ENCODE peak calls at places on chromosomes 3 and 15, in ten cellular contexts. One of them, this sample, is unnamed.

GRCh38 chr3:23480324-23480704 is 277.2 kb downstream of the UBE2E2 start:
- DNase-seq in fibroblast of pulmonary artery: no peak
- DNase-seq in uterus: no peak
- DNase-seq in A549: no peak
- DNase-seq in kidney: peak; percentile 62
- DNase-seq in IMR-90: no peak
- DNase-seq in HCT116: no peak
- DNase-seq in body of pancreas: no peak
- DNase-seq in left ventricle myocardium inferior: no peak
- DNase-seq in heart left ventricle: no peak
- DNase-seq in this sample: no peak

GRCh38 chr3:27279153-27279552 is 90.0 kb downstream of the NEK10 start:
- DNase-seq in uterus: no peak
- DNase-seq in body of pancreas: peak; percentile 15
- DNase-seq in heart left ventricle: no peak
- DNase-seq in IMR-90: no peak
- DNase-seq in fibroblast of pulmonary artery: peak; percentile 34
- DNase-seq in left ventricle myocardium inferior: no peak
- DNase-seq in kidney: no peak
- DNase-seq in A549: peak; percentile 19
- DNase-seq in HCT116: no peak
- DNase-seq in this sample: no peak

GRCh38 chr3:73351423-73352071 is 273.2 kb downstream of the PDZRN3 start:
- DNase-seq in IMR-90: no peak
- DNase-seq in body of pancreas: no peak
- DNase-seq in kidney: no peak
- DNase-seq in left ventricle myocardium inferior: peak; percentile 52
- DNase-seq in fibroblast of pulmonary artery: no peak
- DNase-seq in A549: no peak
- DNase-seq in HCT116: no peak
- DNase-seq in uterus: peak; percentile 45
- DNase-seq in heart left ventricle: peak; percentile 69
- DNase-seq in this sample: no peak

GRCh38 chr3:41274944-41275668 is 75.8 kb downstream of the CTNNB1 start:
- DNase-seq in A549: peak; percentile 76
- DNase-seq in heart left ventricle: no peak
- DNase-seq in uterus: no peak
- DNase-seq in HCT116: no peak
- DNase-seq in body of pancreas: no peak
- DNase-seq in IMR-90: peak; percentile 76
- DNase-seq in kidney: no peak
- DNase-seq in fibroblast of pulmonary artery: peak; percentile 46
- DNase-seq in left ventricle myocardium inferior: no peak
- DNase-seq in this sample: peak; percentile 74

GRCh38 chr15:97930230-97930629 is 30.3 kb upstream of the ARRDC4 start:
- DNase-seq in uterus: no peak
- DNase-seq in heart left ventricle: no peak
- DNase-seq in IMR-90: no peak
- DNase-seq in kidney: no peak
- DNase-seq in fibroblast of pulmonary artery: no peak
- DNase-seq in A549: no peak
- DNase-seq in body of pancreas: no peak
- DNase-seq in left ventricle myocardium inferior: no peak
- DNase-seq in HCT116: no peak
- DNase-seq in this sample: no peak

GRCh38 chr3:37861540-37862051 is at the start of gene CTDSPL:
- DNase-seq in HCT116: no peak
- DNase-seq in IMR-90: peak; percentile 44
- DNase-seq in left ventricle myocardium inferior: peak; percentile 56
- DNase-seq in body of pancreas: peak; percentile 35
- DNase-seq in heart left ventricle: peak; percentile 60
- DNase-seq in fibroblast of pulmonary artery: peak; percentile 50
- DNase-seq in uterus: peak; percentile 59
- DNase-seq in A549: peak; percentile 31
- DNase-seq in kidney: peak; percentile 87
- DNase-seq in this sample: no peak

GRCh38 chr15:68958597-68958996 is 28.3 kb downstream of the SPESP1 start:
- DNase-seq in kidney: no peak
- DNase-seq in left ventricle myocardium inferior: no peak
- DNase-seq in HCT116: no peak
- DNase-seq in heart left ventricle: no peak
- DNase-seq in uterus: no peak
- DNase-seq in A549: no peak
- DNase-seq in fibroblast of pulmonary artery: no peak
- DNase-seq in body of pancreas: no peak
- DNase-seq in IMR-90: no peak
- DNase-seq in this sample: no peak

GRCh38 chr3:39388741-39389248 is 5.6 kb downstream of the SLC25A38 start:
- DNase-seq in IMR-90: no peak
- DNase-seq in body of pancreas: no peak
- DNase-seq in HCT116: no peak
- DNase-seq in heart left ventricle: no peak
- DNase-seq in fibroblast of pulmonary artery: no peak
- DNase-seq in A549: no peak
- DNase-seq in uterus: no peak
- DNase-seq in left ventricle myocardium inferior: no peak
- DNase-seq in kidney: no peak
- DNase-seq in this sample: no peak

GRCh38 chr15:52094811-52095584 is 17.6 kb downstream of the BCL2L10 start:
- DNase-seq in fibroblast of pulmonary artery: no peak
- DNase-seq in uterus: peak; percentile 50
- DNase-seq in heart left ventricle: no peak
- DNase-seq in kidney: no peak
- DNase-seq in left ventricle myocardium inferior: no peak
- DNase-seq in HCT116: no peak
- DNase-seq in body of pancreas: no peak
- DNase-seq in A549: no peak
- DNase-seq in IMR-90: no peak
- DNase-seq in this sample: no peak

GRCh38 chr3:60594025-60594424 is 657.2 kb downstream of the FHIT start:
- DNase-seq in left ventricle myocardium inferior: peak; percentile 68
- DNase-seq in fibroblast of pulmonary artery: peak; percentile 53
- DNase-seq in IMR-90: peak; percentile 45
- DNase-seq in HCT116: no peak
- DNase-seq in heart left ventricle: peak; percentile 71
- DNase-seq in kidney: peak; percentile 72
- DNase-seq in A549: no peak
- DNase-seq in uterus: peak; percentile 67
- DNase-seq in body of pancreas: peak; percentile 72
- DNase-seq in this sample: peak; percentile 91

GRCh38 chr3:107993771-107994170 is 97.1 kb downstream of the CD47 start:
- DNase-seq in uterus: no peak
- DNase-seq in HCT116: no peak
- DNase-seq in left ventricle myocardium inferior: no peak
- DNase-seq in fibroblast of pulmonary artery: peak; percentile 62
- DNase-seq in body of pancreas: no peak
- DNase-seq in A549: no peak
- DNase-seq in kidney: no peak
- DNase-seq in heart left ventricle: no peak
- DNase-seq in IMR-90: peak; percentile 22
- DNase-seq in this sample: no peak

GRCh38 chr3:123384256-123384655 is 64.6 kb downstream of the ADCY5 start:
- DNase-seq in HCT116: no peak
- DNase-seq in left ventricle myocardium inferior: no peak
- DNase-seq in A549: no peak
- DNase-seq in fibroblast of pulmonary artery: no peak
- DNase-seq in heart left ventricle: no peak
- DNase-seq in IMR-90: no peak
- DNase-seq in uterus: no peak
- DNase-seq in kidney: peak; percentile 12
- DNase-seq in body of pancreas: no peak
- DNase-seq in this sample: no peak

GRCh38 chr3:146496726-146497125 is 27.4 kb upstream of the PLSCR2 start:
- DNase-seq in uterus: no peak
- DNase-seq in IMR-90: no peak
- DNase-seq in HCT116: no peak
- DNase-seq in left ventricle myocardium inferior: no peak
- DNase-seq in A549: no peak
- DNase-seq in body of pancreas: no peak
- DNase-seq in heart left ventricle: no peak
- DNase-seq in fibroblast of pulmonary artery: no peak
- DNase-seq in kidney: no peak
- DNase-seq in this sample: no peak

GRCh38 chr15:59349715-59350420 is 22.8 kb downstream of the MYO1E start:
- DNase-seq in heart left ventricle: peak; percentile 26
- DNase-seq in HCT116: peak; percentile 83
- DNase-seq in kidney: no peak
- DNase-seq in body of pancreas: no peak
- DNase-seq in left ventricle myocardium inferior: no peak
- DNase-seq in fibroblast of pulmonary artery: peak; percentile 90
- DNase-seq in A549: peak; percentile 90
- DNase-seq in uterus: peak; percentile 42
- DNase-seq in IMR-90: peak; percentile 94
- DNase-seq in this sample: peak; percentile 90

GRCh38 chr3:141246224-141246957 is 14.8 kb downstream of the PXYLP1 start:
- DNase-seq in HCT116: no peak
- DNase-seq in fibroblast of pulmonary artery: no peak
- DNase-seq in heart left ventricle: no peak
- DNase-seq in kidney: no peak
- DNase-seq in left ventricle myocardium inferior: no peak
- DNase-seq in body of pancreas: peak; percentile 76
- DNase-seq in uterus: no peak
- DNase-seq in A549: no peak
- DNase-seq in IMR-90: no peak
- DNase-seq in this sample: no peak

GRCh38 chr15:33309602-33310276 is 1.0 kb upstream of the RYR3 start:
- DNase-seq in left ventricle myocardium inferior: no peak
- DNase-seq in fibroblast of pulmonary artery: peak; percentile 3
- DNase-seq in body of pancreas: no peak
- DNase-seq in HCT116: no peak
- DNase-seq in A549: peak; percentile 46
- DNase-seq in kidney: peak; percentile 67
- DNase-seq in IMR-90: no peak
- DNase-seq in uterus: peak; percentile 53
- DNase-seq in heart left ventricle: no peak
- DNase-seq in this sample: no peak
- H3K4me3 ChIP-seq in left ventricle myocardium inferior: no peak overlapping the region
- H3K4me3 ChIP-seq in fibroblast of pulmonary artery: no peak overlapping the region
- H3K4me3 ChIP-seq in body of pancreas: no peak overlapping the region
- H3K4me3 ChIP-seq in HCT116: no peak overlapping the region
- H3K4me3 ChIP-seq in A549: no peak overlapping the region
- H3K4me3 ChIP-seq in kidney: no peak overlapping the region
- H3K4me3 ChIP-seq in IMR-90: no peak overlapping the region
- H3K4me3 ChIP-seq in uterus: peak overlapping the region; percentile 45
- H3K4me3 ChIP-seq in heart left ventricle: no peak overlapping the region
- H3K4me3 ChIP-seq in this sample: no peak overlapping the region

DNA sequence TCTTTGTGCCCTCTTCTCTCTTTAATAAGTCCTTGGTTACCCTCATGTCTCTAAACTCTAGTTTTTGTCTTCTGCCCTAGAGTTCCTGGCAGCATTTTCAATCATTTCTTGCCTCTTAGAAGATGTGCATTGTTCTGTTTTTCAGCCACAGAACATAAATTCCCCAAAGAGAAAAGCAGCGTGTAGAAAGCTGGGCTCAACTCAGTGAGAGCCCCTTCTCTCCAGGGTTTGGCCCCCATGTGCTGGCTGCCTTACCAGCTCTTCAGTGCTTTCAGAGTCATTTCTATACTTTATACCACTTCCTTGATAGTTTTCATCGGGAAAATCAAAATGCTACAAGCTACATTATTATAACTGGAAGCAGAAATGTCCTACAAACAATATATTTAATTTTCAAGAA is 369.1 kb upstream of the GRM7 start:
- DNase-seq in uterus: no peak
- DNase-seq in HCT116: no peak
- DNase-seq in left ventricle myocardium inferior: no peak
- DNase-seq in kidney: no peak
- DNase-seq in heart left ventricle: no peak
- DNase-seq in body of pancreas: no peak
- DNase-seq in fibroblast of pulmonary artery: no peak
- DNase-seq in A549: no peak
- DNase-seq in IMR-90: no peak
- DNase-seq in this sample: no peak
- H3K4me3 ChIP-seq in uterus: no peak overlapping the region
- H3K4me3 ChIP-seq in HCT116: no peak overlapping the region
- H3K4me3 ChIP-seq in left ventricle myocardium inferior: no peak overlapping the region
- H3K4me3 ChIP-seq in kidney: no peak overlapping the region
- H3K4me3 ChIP-seq in heart left ventricle: no peak overlapping the region
- H3K4me3 ChIP-seq in body of pancreas: no peak overlapping the region
- H3K4me3 ChIP-seq in fibroblast of pulmonary artery: no peak overlapping the region
- H3K4me3 ChIP-seq in A549: no peak overlapping the region
- H3K4me3 ChIP-seq in IMR-90: no peak overlapping the region
- H3K4me3 ChIP-seq in this sample: no peak overlapping the region

DNA sequence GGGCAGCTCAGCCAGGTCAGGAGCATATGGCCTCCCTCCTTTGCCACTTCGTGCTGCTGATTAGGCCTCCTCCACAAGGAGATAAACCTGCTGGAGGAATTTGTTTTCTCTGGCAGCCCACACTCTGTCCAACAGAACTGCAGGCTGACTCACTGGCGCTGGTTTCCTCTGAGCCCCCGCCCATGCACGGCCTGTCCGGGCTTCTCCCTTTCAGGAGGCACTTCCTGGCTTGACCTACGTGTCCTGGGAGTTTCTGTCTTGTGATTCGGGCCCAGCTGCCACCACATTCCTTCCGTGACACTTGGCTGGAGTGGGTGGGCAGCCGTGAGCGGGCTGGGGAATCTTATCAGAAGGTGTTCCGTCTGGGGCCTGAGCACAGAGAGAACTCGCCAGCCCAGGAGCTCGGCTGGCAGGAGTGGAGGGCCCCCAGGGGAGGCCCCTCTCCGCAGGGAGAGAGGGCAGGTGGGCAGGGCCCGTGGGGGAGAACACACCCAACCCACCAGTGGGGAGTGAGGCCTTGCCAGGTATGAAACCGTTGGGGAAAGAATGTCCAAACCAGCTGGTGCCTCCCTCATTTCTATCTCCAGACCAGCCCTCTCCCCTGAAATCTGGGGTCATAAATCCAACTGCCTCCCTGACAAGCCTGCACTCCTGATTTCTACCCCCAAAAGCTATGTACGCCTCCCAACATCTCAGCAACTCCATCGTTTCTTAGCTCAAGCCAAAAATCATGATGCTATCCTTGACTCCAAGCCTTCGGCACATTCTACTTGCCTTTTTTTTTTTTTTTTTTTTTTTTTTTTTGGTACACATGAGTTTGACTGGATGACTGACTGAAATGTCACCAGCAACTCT is 110.6 kb upstream of the MEF2A start:
- DNase-seq in uterus: peak; percentile 87
- DNase-seq in HCT116: peak; percentile 51
- DNase-seq in fibroblast of pulmonary artery: peak; percentile 98
- DNase-seq in heart left ventricle: peak; percentile 92
- DNase-seq in IMR-90: peak; percentile 98
- DNase-seq in left ventricle myocardium inferior: peak; percentile 91
- DNase-seq in A549: peak; percentile 19
- DNase-seq in body of pancreas: peak; percentile 81
- DNase-seq in kidney: peak; percentile 96
- DNase-seq in this sample: peak; percentile 83
- H3K4me3 ChIP-seq in uterus: peak overlapping the region; percentile 7
- H3K4me3 ChIP-seq in HCT116: no peak overlapping the region
- H3K4me3 ChIP-seq in fibroblast of pulmonary artery: no peak overlapping the region
- H3K4me3 ChIP-seq in heart left ventricle: peak overlapping the region; percentile 9
- H3K4me3 ChIP-seq in IMR-90: no peak overlapping the region
- H3K4me3 ChIP-seq in left ventricle myocardium inferior: peak overlapping the region; percentile 29
- H3K4me3 ChIP-seq in A549: no peak overlapping the region
- H3K4me3 ChIP-seq in body of pancreas: no peak overlapping the region
- H3K4me3 ChIP-seq in kidney: no peak overlapping the region
- H3K4me3 ChIP-seq in this sample: no peak overlapping the region

DNA sequence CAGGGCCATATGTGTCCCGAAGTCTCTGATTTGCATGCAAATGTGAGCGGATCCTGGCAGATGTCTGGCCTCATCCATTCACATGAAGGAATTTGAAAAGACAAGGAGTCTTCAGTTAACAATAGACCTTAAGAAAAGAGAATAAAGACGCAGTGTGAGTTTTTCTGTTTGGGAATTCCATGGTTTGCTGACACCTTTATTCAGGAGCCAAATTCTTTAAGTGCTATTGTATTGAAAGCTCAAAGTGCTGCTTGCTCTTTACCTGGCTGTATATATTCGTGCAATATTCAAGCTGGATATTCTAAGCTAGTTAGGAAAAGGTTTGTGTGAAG is 2.2 kb downstream of the LRRN1 start:
- DNase-seq in kidney: no peak
- DNase-seq in A549: no peak
- DNase-seq in HCT116: no peak
- DNase-seq in heart left ventricle: no peak
- DNase-seq in fibroblast of pulmonary artery: no peak
- DNase-seq in body of pancreas: no peak
- DNase-seq in left ventricle myocardium inferior: no peak
- DNase-seq in uterus: no peak
- DNase-seq in IMR-90: no peak
- DNase-seq in this sample: no peak
- H3K4me3 ChIP-seq in kidney: peak overlapping the region; percentile 59
- H3K4me3 ChIP-seq in A549: no peak overlapping the region
- H3K4me3 ChIP-seq in HCT116: no peak overlapping the region
- H3K4me3 ChIP-seq in heart left ventricle: no peak overlapping the region
- H3K4me3 ChIP-seq in fibroblast of pulmonary artery: no peak overlapping the region
- H3K4me3 ChIP-seq in body of pancreas: no peak overlapping the region
- H3K4me3 ChIP-seq in left ventricle myocardium inferior: peak overlapping the region; percentile 69
- H3K4me3 ChIP-seq in uterus: no peak overlapping the region
- H3K4me3 ChIP-seq in IMR-90: no peak overlapping the region
- H3K4me3 ChIP-seq in this sample: no peak overlapping the region

This sample was measured in skeletal muscle cell.